ENCODE peak calls at places on chromosomes 5 and 9, in four cellular contexts. One of them, this sample, is unnamed.

GRCh38 chr5:177366528-177367322 is 9.0 kb downstream of the RGS14 start:
- DNase-seq in T-helper 2 cell: no peak
- DNase-seq in amniotic stem cell: no peak
- DNase-seq in A549: no peak
- DNase-seq in this sample: no peak

GRCh38 chr9:818958-819357 is 22.5 kb upstream of the DMRT1 start:
- DNase-seq in T-helper 2 cell: no peak
- DNase-seq in A549: no peak
- DNase-seq in amniotic stem cell: no peak
- DNase-seq in this sample: no peak

GRCh38 chr5:163434410-163434866 is 3.0 kb upstream of the CCNG1 start:
- DNase-seq in amniotic stem cell: no peak
- DNase-seq in A549: peak; percentile 23
- DNase-seq in T-helper 2 cell: no peak
- DNase-seq in this sample: no peak

GRCh38 chr5:42581845-42582244 is 158.6 kb downstream of the GHR start:
- DNase-seq in amniotic stem cell: no peak
- DNase-seq in A549: no peak
- DNase-seq in T-helper 2 cell: no peak
- DNase-seq in this sample: no peak

GRCh38 chr5:10655041-10655685 is 91.3 kb downstream of the ANKRD33B start:
- DNase-seq in amniotic stem cell: no peak
- DNase-seq in T-helper 2 cell: no peak
- DNase-seq in A549: no peak
- DNase-seq in this sample: no peak

GRCh38 chr5:112703866-112704820 is 33.5 kb upstream of the APC start:
- DNase-seq in T-helper 2 cell: no peak
- DNase-seq in amniotic stem cell: no peak
- DNase-seq in A549: no peak
- DNase-seq in this sample: no peak

GRCh38 chr9:105114956-105115728 is 129.3 kb upstream of the SLC44A1 start:
- DNase-seq in A549: no peak
- DNase-seq in amniotic stem cell: no peak
- DNase-seq in T-helper 2 cell: peak; percentile 15
- DNase-seq in this sample: peak; percentile 81

GRCh38 chr5:23451156-23451555 is 56.3 kb upstream of the PRDM9 start:
- DNase-seq in T-helper 2 cell: no peak
- DNase-seq in A549: no peak
- DNase-seq in amniotic stem cell: no peak
- DNase-seq in this sample: no peak

GRCh38 chr9:107070591-107070990 is 207.6 kb downstream of the ZNF462 start:
- DNase-seq in A549: no peak
- DNase-seq in amniotic stem cell: no peak
- DNase-seq in T-helper 2 cell: no peak
- DNase-seq in this sample: no peak

GRCh38 chr9:121784706-121785426 is 133.4 kb downstream of the DAB2IP start:
- DNase-seq in amniotic stem cell: no peak
- DNase-seq in A549: no peak
- DNase-seq in T-helper 2 cell: no peak
- DNase-seq in this sample: no peak

GRCh38 chr9:98374385-98375051 is 119.1 kb upstream of the TBC1D2 start:
- DNase-seq in A549: peak; percentile 84
- DNase-seq in T-helper 2 cell: no peak
- DNase-seq in amniotic stem cell: peak; percentile 56
- DNase-seq in this sample: no peak

GRCh38 chr5:176542596-176543427 is 5.6 kb upstream of the RNF44 start:
- DNase-seq in amniotic stem cell: no peak
- DNase-seq in T-helper 2 cell: peak; percentile 64
- DNase-seq in A549: peak; percentile 39
- DNase-seq in this sample: no peak

GRCh38 chr9:124353166-124353768 is 62.0 kb downstream of the PSMB7 start:
- DNase-seq in T-helper 2 cell: no peak
- DNase-seq in amniotic stem cell: no peak
- DNase-seq in A549: no peak
- DNase-seq in this sample: no peak

GRCh38 chr9:137286980-137287383 is 9.5 kb downstream of the TOR4A start:
- DNase-seq in amniotic stem cell: no peak
- DNase-seq in T-helper 2 cell: peak; percentile 41
- DNase-seq in A549: peak; percentile 88
- DNase-seq in this sample: no peak

GRCh38 chr5:4229414-4229813 is 633.8 kb downstream of the IRX1 start:
- DNase-seq in A549: no peak
- DNase-seq in amniotic stem cell: no peak
- DNase-seq in T-helper 2 cell: no peak
- DNase-seq in this sample: no peak

GRCh38 chr9:107631788-107632187 is 142.2 kb upstream of the KLF4 start:
- DNase-seq in T-helper 2 cell: no peak
- DNase-seq in A549: no peak
- DNase-seq in amniotic stem cell: no peak
- DNase-seq in this sample: no peak

GRCh38 chr5:121758640-121759039 is 93.0 kb upstream of the FTMT start:
- DNase-seq in A549: no peak
- DNase-seq in T-helper 2 cell: no peak
- DNase-seq in amniotic stem cell: no peak
- DNase-seq in this sample: no peak

GRCh38 chr5:72467421-72467820 is 39.8 kb downstream of the ZNF366 start:
- DNase-seq in amniotic stem cell: no peak
- DNase-seq in A549: no peak
- DNase-seq in T-helper 2 cell: no peak
- DNase-seq in this sample: no peak

GRCh38 chr5:87411586-87412416 is 929 bp downstream of the CCNH start:
- DNase-seq in amniotic stem cell: no peak
- DNase-seq in A549: peak; percentile 29
- DNase-seq in T-helper 2 cell: peak; percentile 35
- DNase-seq in this sample: no peak

GRCh38 chr9:97900738-97901565 is 21.3 kb downstream of the TRMO start:
- DNase-seq in amniotic stem cell: no peak
- DNase-seq in T-helper 2 cell: peak; percentile 46
- DNase-seq in A549: peak; percentile 59
- DNase-seq in this sample: no peak

GRCh38 chr5:97224112-97224750 is 41.2 kb upstream of the RIOK2 start:
- DNase-seq in amniotic stem cell: no peak
- DNase-seq in T-helper 2 cell: no peak
- DNase-seq in A549: peak; percentile 5
- DNase-seq in this sample: no peak

GRCh38 chr5:121692163-121692562 is 159.5 kb upstream of the FTMT start:
- DNase-seq in A549: no peak
- DNase-seq in T-helper 2 cell: no peak
- DNase-seq in amniotic stem cell: no peak
- DNase-seq in this sample: no peak

GRCh38 chr9:78167356-78167755 is 68.5 kb upstream of the CEP78 start:
- DNase-seq in A549: peak; percentile 10
- DNase-seq in T-helper 2 cell: no peak
- DNase-seq in amniotic stem cell: no peak
- DNase-seq in this sample: no peak

GRCh38 chr5:139745800-139746690 is 49.6 kb upstream of the PSD2 start:
- DNase-seq in amniotic stem cell: peak; percentile 27
- DNase-seq in A549: peak; percentile 77
- DNase-seq in T-helper 2 cell: peak; percentile 19
- DNase-seq in this sample: no peak

GRCh38 chr9:17531642-17532254 is 47.1 kb upstream of the SH3GL2 start:
- DNase-seq in amniotic stem cell: peak; percentile 39
- DNase-seq in A549: peak; percentile 48
- DNase-seq in T-helper 2 cell: peak; percentile 30
- DNase-seq in this sample: no peak

GRCh38 chr9:3788211-3788610 is 262.4 kb upstream of the RFX3 start:
- DNase-seq in T-helper 2 cell: peak; percentile 10
- DNase-seq in amniotic stem cell: no peak
- DNase-seq in A549: no peak
- DNase-seq in this sample: no peak

GRCh38 chr9:118568704-118569103 is 800.5 kb downstream of the BRINP1 start:
- DNase-seq in amniotic stem cell: no peak
- DNase-seq in A549: no peak
- DNase-seq in T-helper 2 cell: no peak
- DNase-seq in this sample: no peak

GRCh38 chr9:94065535-94065961 is 18.7 kb upstream of the PTPDC1 start:
- DNase-seq in A549: peak; percentile 84
- DNase-seq in amniotic stem cell: peak; percentile 63
- DNase-seq in T-helper 2 cell: peak; percentile 76
- DNase-seq in this sample: peak; percentile 65

GRCh38 chr5:150175536-150175935 is 9.0 kb downstream of the CDX1 start:
- DNase-seq in amniotic stem cell: no peak
- DNase-seq in T-helper 2 cell: no peak
- DNase-seq in A549: peak; percentile 53
- DNase-seq in this sample: no peak

GRCh38 chr9:100472725-100473261 is at the start of gene TMEFF1:
- DNase-seq in amniotic stem cell: no peak
- DNase-seq in A549: peak; percentile 17
- DNase-seq in T-helper 2 cell: peak; percentile 52
- DNase-seq in this sample: no peak

GRCh38 chr5:14588758-14589543 is 7.4 kb downstream of the OTULINL start:
- DNase-seq in amniotic stem cell: no peak
- DNase-seq in T-helper 2 cell: no peak
- DNase-seq in A549: peak; percentile 59
- DNase-seq in this sample: no peak

GRCh38 chr9:78713746-78714405 is 417.0 kb downstream of the PSAT1 start:
- DNase-seq in amniotic stem cell: no peak
- DNase-seq in A549: no peak
- DNase-seq in T-helper 2 cell: no peak
- DNase-seq in this sample: no peak

GRCh38 chr5:57764479-57765089 is 282.0 kb upstream of the ACTBL2 start:
- DNase-seq in A549: no peak
- DNase-seq in amniotic stem cell: no peak
- DNase-seq in T-helper 2 cell: no peak
- DNase-seq in this sample: no peak

GRCh38 chr9:94611638-94612068 is 18.0 kb upstream of the FBP2 start:
- DNase-seq in amniotic stem cell: no peak
- DNase-seq in A549: no peak
- DNase-seq in T-helper 2 cell: peak; percentile 36
- DNase-seq in this sample: no peak